ENCODE peak calls at places on chromosome 17, in seven cellular contexts. H is AG10803, B is psoas muscle, J is GM06990, K is astrocyte, I is ovary, M is H9. C is an unnamed sample.

GRCh38 chr17:81253358-81254131 is 14.4 kb downstream of the NDUFAF8 start:
- DNase-seq in K (no peak), J (no peak), H (peak), I (no peak), B (peak), M (no peak), C (peak)

GRCh38 chr17:82615084-82616020 is 32.9 kb downstream of the WDR45B start:
- DNase-seq in I (no peak), H (no peak), B (no peak), K (no peak), J (no peak), M (peak), C (no peak)

GRCh38 chr17:40726919-40727318 is 23.4 kb upstream of the KRT24 start:
- DNase-seq in H (no peak), M (no peak), B (no peak), J (no peak), I (no peak), K (no peak), C (no peak)

GRCh38 chr17:80025796-80026195 is 9.9 kb downstream of the TBC1D16 start:
- DNase-seq in I (no peak), M (no peak), H (no peak), B (no peak), J (no peak), K (no peak), C (no peak)

GRCh38 chr17:7839199-7839889 is 5.3 kb downstream of the KDM6B start:
- DNase-seq in B (no peak), J (no peak), M (no peak), I (peak), H (no peak), K (no peak), C (no peak)

GRCh38 chr17:2977157-2977556 is 86.2 kb downstream of the OR1D5 start:
- DNase-seq in I (no peak), K (no peak), J (no peak), H (no peak), M (no peak), B (no peak), C (no peak)

GRCh38 chr17:38332735-38333134 is 11.0 kb downstream of the GPR179 start:
- DNase-seq in H (no peak), K (no peak), B (no peak), J (no peak), M (no peak), I (no peak), C (no peak)

GRCh38 chr17:14464741-14465140 is 163.9 kb downstream of the HS3ST3B1 start:
- DNase-seq in M (no peak), I (no peak), J (no peak), B (no peak), H (peak), K (peak), C (no peak)

GRCh38 chr17:74296548-74296936 is 22.5 kb downstream of the DNAI2 start:
- DNase-seq in K (peak), H (peak), I (peak), M (peak), B (peak), J (no peak), C (no peak)

GRCh38 chr17:14545156-14545906 is 244.4 kb downstream of the HS3ST3B1 start:
- DNase-seq in K (no peak), J (no peak), H (no peak), B (no peak), I (no peak), M (no peak), C (no peak)

GRCh38 chr17:2398188-2398587 is 2.7 kb downstream of the MNT start:
- DNase-seq in H (no peak), B (no peak), J (no peak), K (no peak), M (no peak), I (no peak), C (no peak)

GRCh38 chr17:31598921-31599571 is 207.6 kb downstream of the RAB11FIP4 start:
- DNase-seq in H (no peak), B (no peak), M (no peak), I (no peak), J (no peak), K (no peak), C (no peak)

GRCh38 chr17:77906377-77906871 is 52.1 kb upstream of the TNRC6C start:
- DNase-seq in M (peak), H (no peak), I (no peak), K (no peak), B (no peak), J (no peak), C (no peak)

GRCh38 chr17:71948703-71949422 is 172.0 kb upstream of the SOX9 start:
- DNase-seq in K (no peak), H (peak), J (no peak), B (no peak), I (no peak), M (no peak), C (no peak)

GRCh38 chr17:46818319-46818928 is at the start of gene WNT3:
- DNase-seq in I (no peak), B (no peak), H (no peak), M (peak), J (no peak), K (no peak), C (no peak)

GRCh38 chr17:67602974-67603373 is 114.8 kb upstream of the NOL11 start:
- DNase-seq in H (peak), B (no peak), I (no peak), K (peak), J (peak), M (peak), C (peak)

GRCh38 chr17:81160306-81160705 is 5.0 kb upstream of the PVALEF start:
- DNase-seq in J (no peak), K (no peak), B (peak), M (no peak), H (no peak), I (peak), C (peak)

DNA sequence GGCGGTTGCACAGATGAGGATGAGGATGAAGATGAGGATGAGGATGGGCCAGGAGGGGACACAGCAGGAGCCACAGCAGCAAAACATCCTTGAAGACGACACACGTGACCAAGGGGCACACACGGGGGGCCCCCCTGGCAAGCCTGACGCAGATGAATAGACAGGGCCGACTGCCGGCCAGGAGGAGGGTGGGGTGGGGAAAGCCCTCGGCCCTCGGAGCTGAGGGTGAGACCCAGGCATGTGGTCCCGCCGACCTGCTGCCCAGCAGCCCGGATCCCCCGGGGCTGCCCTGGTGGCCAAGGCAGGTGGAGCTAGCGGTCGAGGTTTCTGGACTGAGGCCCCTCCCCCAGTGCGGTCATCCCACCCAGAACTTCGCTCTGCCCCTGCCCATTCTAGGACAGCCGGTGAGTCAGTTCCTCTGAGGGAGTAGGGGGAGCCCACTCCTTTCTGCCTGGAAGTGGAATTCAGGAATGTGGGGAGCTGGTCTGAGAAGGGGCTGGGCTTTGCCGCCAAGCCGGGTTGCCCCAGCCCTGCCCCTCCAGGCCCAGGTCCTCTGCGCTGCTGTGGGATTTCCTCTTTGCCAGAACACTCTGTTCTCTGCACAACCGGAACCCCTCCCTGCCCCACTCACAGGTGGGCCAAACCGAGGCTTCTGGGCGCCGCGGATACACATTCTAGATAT is 9.9 kb downstream of the CYGB start:
- DNase-seq in B (peak), I (peak), M (peak), K (peak), H (peak), J (peak), C (peak)
- TF ChIP-seq CTCF in B (no peak), I (peak), M (peak), K (no peak), H (no peak), J (peak), C (no peak)

GRCh38 chr17:59106463-59107305 is at the start of gene TRIM37:
- DNase-seq in J (peak), K (peak), H (peak), M (peak), B (peak), I (peak), C (peak)
- TF ChIP-seq CTCF in J (peak), K (no peak), H (no peak), M (no peak), B (no peak), I (no peak), C (no peak)

GRCh38 chr17:35372846-35373531 is 432 bp downstream of the SLFN11 start:
- DNase-seq in J (peak), I (no peak), H (no peak), M (peak), B (peak), K (no peak), C (no peak)
- TF ChIP-seq CTCF in J (no peak), I (no peak), H (peak), M (no peak), B (no peak), K (no peak), C (no peak)

DNA sequence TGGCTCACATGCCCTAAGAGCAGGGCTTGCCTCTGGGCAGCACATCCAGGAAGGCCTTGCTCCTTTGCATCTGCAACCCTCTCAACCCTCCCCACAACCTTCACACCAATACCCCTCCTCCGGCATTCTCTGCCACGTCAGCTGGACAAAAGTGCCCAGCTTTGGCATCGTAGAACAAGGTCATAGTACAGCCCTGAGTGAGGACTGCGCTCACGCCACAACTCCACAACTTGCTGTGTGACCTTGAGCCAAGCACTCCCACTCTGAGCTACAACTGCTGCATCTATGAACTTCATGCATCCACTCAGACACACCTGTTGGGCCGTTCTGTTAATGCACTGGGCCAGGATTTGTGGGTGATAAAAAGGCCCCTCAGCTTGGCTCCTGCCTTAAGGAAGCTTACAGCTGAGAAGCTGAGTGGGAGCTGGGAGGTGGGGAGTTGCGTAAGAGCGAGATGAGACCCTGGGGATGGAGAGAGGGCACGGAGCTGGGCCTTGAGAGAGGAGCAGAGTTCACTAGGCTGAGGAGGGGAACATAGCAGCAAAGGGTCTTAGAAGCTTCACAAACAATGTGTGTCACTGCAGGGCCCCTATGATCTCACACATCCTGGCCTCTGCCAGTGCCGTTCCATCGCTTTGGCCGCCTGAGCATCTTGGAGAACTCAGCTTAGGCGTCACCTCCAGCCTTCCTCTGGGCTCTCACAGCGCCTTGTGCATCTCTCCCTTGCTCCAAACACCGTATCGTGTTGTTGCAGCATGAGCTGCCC is 8.6 kb upstream of the MRC2 start:
- DNase-seq in K (no peak), M (no peak), J (no peak), H (no peak), B (peak), I (no peak), C (no peak)
- TF ChIP-seq CTCF in K (no peak), M (no peak), J (no peak), H (no peak), B (no peak), I (no peak), C (no peak)

DNA sequence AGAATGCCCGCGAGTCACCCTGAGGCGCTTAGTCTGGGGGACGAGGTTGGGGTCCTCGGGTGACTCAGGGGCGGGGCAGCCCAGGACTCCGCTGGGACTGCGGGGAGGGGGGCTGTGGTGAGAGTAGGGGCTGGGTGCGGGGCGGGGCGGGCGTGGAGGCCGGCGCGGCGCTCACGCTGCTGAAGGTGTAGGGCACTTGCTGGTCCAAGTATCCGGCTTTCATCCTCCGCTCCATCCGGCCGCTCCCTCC is 832 bp downstream of the ETV4 start:
- DNase-seq in B (peak), M (no peak), I (no peak), K (peak), H (no peak), J (no peak), C (peak)
- TF ChIP-seq CTCF in B (no peak), M (no peak), I (no peak), K (no peak), H (no peak), J (no peak), C (no peak)

DNA sequence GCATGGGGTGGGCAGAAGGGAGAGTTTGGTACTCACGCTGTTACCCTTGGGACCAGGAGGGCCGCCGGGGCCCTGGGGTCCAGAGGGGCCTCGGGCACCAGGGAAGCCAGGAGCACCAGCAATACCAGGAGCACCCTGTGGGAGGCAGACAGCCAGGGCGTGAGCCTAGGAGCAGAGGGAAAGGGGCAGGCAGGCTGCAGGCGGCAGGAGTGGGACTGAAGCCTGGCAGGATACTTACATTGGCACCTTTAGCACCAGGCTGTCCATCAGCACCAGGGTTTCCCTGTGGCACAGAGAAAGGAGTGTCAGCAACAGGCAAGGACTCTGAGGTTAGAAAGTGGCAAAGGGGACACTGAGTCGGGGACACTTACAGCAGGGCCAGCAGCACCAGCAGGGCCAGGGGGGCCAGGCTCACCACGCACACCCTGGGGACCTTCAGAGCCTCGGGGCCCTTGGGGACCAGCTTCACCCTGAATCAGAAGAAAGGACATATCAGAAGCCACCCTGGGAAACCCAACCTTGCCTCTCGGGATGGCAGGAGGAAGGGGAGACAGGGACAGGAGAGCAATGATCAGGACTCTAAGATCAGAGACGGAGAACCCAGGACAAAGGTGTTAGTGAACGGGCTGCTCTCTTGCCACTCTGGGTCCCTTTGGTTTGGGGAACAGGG is 6.1 kb downstream of the COL1A1 start:
- DNase-seq in M (no peak), B (no peak), K (peak), H (peak), J (no peak), I (no peak), C (no peak)
- TF ChIP-seq CTCF in M (peak), B (no peak), K (peak), H (peak), J (no peak), I (no peak), C (no peak)

DNA sequence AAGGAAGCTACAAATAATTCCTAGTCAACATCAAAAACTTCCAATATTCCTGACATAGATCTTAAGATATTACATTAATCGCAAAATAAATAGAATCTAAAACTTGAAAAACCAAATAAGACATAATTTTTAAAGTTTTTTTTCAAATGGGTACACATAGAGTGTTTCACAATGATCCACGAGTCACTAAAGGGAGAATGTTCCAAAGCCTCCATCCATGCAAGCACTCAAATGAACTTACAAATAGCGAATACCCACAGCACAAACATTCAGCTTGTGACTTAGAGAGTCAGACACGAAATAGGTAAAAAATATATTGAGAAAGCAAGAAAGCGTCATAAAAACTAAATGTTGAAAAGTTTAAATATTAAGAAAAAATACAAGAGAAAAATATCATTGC is 65.7 kb downstream of the CEP112 start:
- DNase-seq in M (no peak), H (peak), I (no peak), K (no peak), B (no peak), J (no peak), C (no peak)
- TF ChIP-seq CTCF in M (no peak), H (no peak), I (no peak), K (no peak), B (no peak), J (no peak), C (no peak)

DNA sequence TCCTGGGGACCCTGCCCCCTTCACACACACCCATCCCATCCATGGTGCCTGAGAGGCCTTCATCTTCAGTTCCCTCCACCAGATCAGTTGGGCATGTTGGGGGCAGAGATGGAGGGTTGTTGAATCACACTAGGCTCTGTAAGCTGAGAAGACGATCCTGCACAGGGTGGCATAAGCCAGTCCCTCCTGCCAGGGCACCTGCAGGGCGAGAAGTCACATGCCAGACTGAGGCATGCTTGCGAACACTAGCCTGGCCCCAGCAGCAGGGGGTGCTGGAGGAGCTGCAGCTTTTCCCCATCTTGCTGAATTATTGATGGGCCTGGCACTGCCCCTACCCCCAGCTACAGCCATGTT is 6.1 kb upstream of the TBX2 start:
- DNase-seq in B (no peak), K (no peak), H (no peak), I (no peak), M (peak), J (no peak), C (no peak)
- TF ChIP-seq CTCF in B (peak), K (peak), H (peak), I (no peak), M (peak), J (peak), C (no peak)

GRCh38 chr17:56300191-56300590 is 146.9 kb downstream of the ANKFN1 start:
- DNase-seq in K (no peak), H (no peak), J (no peak), M (no peak), B (no peak), I (no peak), C (no peak)
- TF ChIP-seq CTCF in K (no peak), H (no peak), J (no peak), M (no peak), B (no peak), I (no peak), C (no peak)

DNA sequence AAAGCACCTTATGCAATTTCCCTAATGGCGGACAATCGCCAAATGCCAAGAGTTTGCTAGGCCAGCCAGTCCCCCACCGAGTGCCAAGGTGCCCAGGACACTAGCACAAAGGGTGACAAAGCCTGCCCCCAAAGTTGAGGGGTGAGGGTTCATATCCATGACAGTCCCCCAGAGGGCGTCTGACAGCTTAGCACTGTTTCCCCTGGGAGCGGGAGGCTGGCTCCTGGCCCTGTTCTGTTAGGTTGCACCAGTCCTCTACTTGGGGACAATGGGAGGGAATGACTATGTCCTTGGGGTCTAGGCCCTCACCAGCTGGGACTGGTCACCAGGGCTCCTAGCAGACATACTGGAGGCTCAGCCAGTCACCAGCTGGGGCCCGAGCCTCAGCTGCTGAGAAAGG is 66.9 kb downstream of the MYO18A start:
- DNase-seq in M (no peak), I (no peak), K (no peak), H (no peak), B (peak), J (no peak), C (no peak)
- TF ChIP-seq CTCF in M (peak), I (no peak), K (no peak), H (no peak), B (peak), J (peak), C (no peak)